ENCODE peak calls at places on chromosome 21, in six cellular contexts. One of them, this sample, is unnamed.

GRCh38 chr21:42187976-42188653 is 30.8 kb upstream of the ABCG1 start:
- DNase-seq in B cell: peak
- DNase-seq in GM12865: peak
- DNase-seq in heart left ventricle: peak
- DNase-seq in ovary: no peak
- DNase-seq in IMR-90: no peak
- DNase-seq in this sample: peak

GRCh38 chr21:42781150-42781980 is 98.0 kb downstream of the WDR4 start:
- DNase-seq in GM12865: no peak
- DNase-seq in B cell: no peak
- DNase-seq in IMR-90: no peak
- DNase-seq in ovary: peak
- DNase-seq in heart left ventricle: no peak
- DNase-seq in this sample: peak

GRCh38 chr21:34704119-34704518 is 35.3 kb downstream of the CLIC6 start:
- DNase-seq in heart left ventricle: no peak
- DNase-seq in B cell: no peak
- DNase-seq in IMR-90: peak
- DNase-seq in ovary: no peak
- DNase-seq in GM12865: no peak
- DNase-seq in this sample: no peak

GRCh38 chr21:34020005-34020847 is 53.2 kb upstream of the MRPS6 start:
- DNase-seq in GM12865: peak
- DNase-seq in ovary: no peak
- DNase-seq in IMR-90: no peak
- DNase-seq in heart left ventricle: peak
- DNase-seq in B cell: peak
- DNase-seq in this sample: no peak

GRCh38 chr21:46173573-46173972 is 10.7 kb downstream of the SPATC1L start:
- DNase-seq in B cell: no peak
- DNase-seq in heart left ventricle: no peak
- DNase-seq in GM12865: no peak
- DNase-seq in IMR-90: no peak
- DNase-seq in ovary: no peak
- DNase-seq in this sample: peak

GRCh38 chr21:39969691-39970364 is 102.6 kb downstream of the PCP4 start:
- DNase-seq in B cell: peak
- DNase-seq in heart left ventricle: no peak
- DNase-seq in GM12865: no peak
- DNase-seq in IMR-90: no peak
- DNase-seq in ovary: no peak
- DNase-seq in this sample: no peak

GRCh38 chr21:37914211-37914900 is 1.9 kb downstream of the KCNJ6 start:
- DNase-seq in ovary: no peak
- DNase-seq in B cell: no peak
- DNase-seq in GM12865: peak
- DNase-seq in heart left ventricle: no peak
- DNase-seq in IMR-90: peak
- DNase-seq in this sample: peak

GRCh38 chr21:28884481-28884880 is 108.2 kb downstream of the LTN1 start:
- DNase-seq in B cell: peak
- DNase-seq in GM12865: peak
- DNase-seq in IMR-90: peak
- DNase-seq in ovary: no peak
- DNase-seq in heart left ventricle: no peak
- DNase-seq in this sample: no peak

GRCh38 chr21:14773777-14774345 is 227.7 kb upstream of the SAMSN1 start:
- DNase-seq in ovary: no peak
- DNase-seq in IMR-90: no peak
- DNase-seq in B cell: peak
- DNase-seq in heart left ventricle: peak
- DNase-seq in GM12865: peak
- DNase-seq in this sample: peak

GRCh38 chr21:22225299-22225698 is 1227.1 kb downstream of the NCAM2 start:
- DNase-seq in B cell: no peak
- DNase-seq in IMR-90: no peak
- DNase-seq in ovary: no peak
- DNase-seq in heart left ventricle: no peak
- DNase-seq in GM12865: no peak
- DNase-seq in this sample: no peak

GRCh38 chr21:42190492-42190875 is 28.5 kb upstream of the ABCG1 start:
- DNase-seq in heart left ventricle: no peak
- DNase-seq in B cell: no peak
- DNase-seq in ovary: no peak
- DNase-seq in IMR-90: no peak
- DNase-seq in GM12865: no peak
- DNase-seq in this sample: no peak

GRCh38 chr21:29436143-29436542 is 137.4 kb downstream of the BACH1 start:
- DNase-seq in B cell: no peak
- DNase-seq in heart left ventricle: peak
- DNase-seq in GM12865: no peak
- DNase-seq in ovary: no peak
- DNase-seq in IMR-90: no peak
- DNase-seq in this sample: peak

GRCh38 chr21:29238967-29239289 is 59.8 kb upstream of the BACH1 start:
- DNase-seq in GM12865: no peak
- DNase-seq in heart left ventricle: no peak
- DNase-seq in IMR-90: peak
- DNase-seq in ovary: no peak
- DNase-seq in B cell: no peak
- DNase-seq in this sample: peak

GRCh38 chr21:34930971-34931370 is 118.1 kb downstream of the RUNX1 start:
- DNase-seq in IMR-90: peak
- DNase-seq in ovary: no peak
- DNase-seq in GM12865: no peak
- DNase-seq in B cell: no peak
- DNase-seq in heart left ventricle: no peak
- DNase-seq in this sample: no peak

GRCh38 chr21:46662765-46663500 is 27.5 kb downstream of the PRMT2 start:
- DNase-seq in ovary: no peak
- DNase-seq in heart left ventricle: no peak
- DNase-seq in IMR-90: no peak
- DNase-seq in B cell: no peak
- DNase-seq in GM12865: no peak
- DNase-seq in this sample: no peak

GRCh38 chr21:34881894-34882371 is 167.2 kb downstream of the RUNX1 start:
- DNase-seq in GM12865: no peak
- DNase-seq in IMR-90: peak
- DNase-seq in B cell: no peak
- DNase-seq in heart left ventricle: no peak
- DNase-seq in ovary: no peak
- DNase-seq in this sample: no peak

GRCh38 chr21:25984538-25984937 is 186.0 kb downstream of the APP start:
- DNase-seq in GM12865: no peak
- DNase-seq in heart left ventricle: no peak
- DNase-seq in B cell: no peak
- DNase-seq in IMR-90: no peak
- DNase-seq in ovary: no peak
- DNase-seq in this sample: no peak

GRCh38 chr21:25176637-25177412 is 430.5 kb downstream of the MRPL39 start:
- DNase-seq in B cell: peak
- DNase-seq in ovary: no peak
- DNase-seq in heart left ventricle: no peak
- DNase-seq in GM12865: peak
- DNase-seq in IMR-90: peak
- DNase-seq in this sample: no peak

GRCh38 chr21:34845521-34846213 is 176.9 kb downstream of the CLIC6 start:
- DNase-seq in ovary: no peak
- DNase-seq in heart left ventricle: no peak
- DNase-seq in B cell: peak
- DNase-seq in IMR-90: peak
- DNase-seq in GM12865: peak
- DNase-seq in this sample: no peak

GRCh38 chr21:35039595-35040291 is 9.4 kb downstream of the RUNX1 start:
- DNase-seq in B cell: no peak
- DNase-seq in IMR-90: no peak
- DNase-seq in ovary: no peak
- DNase-seq in heart left ventricle: no peak
- DNase-seq in GM12865: no peak
- DNase-seq in this sample: no peak

GRCh38 chr21:46071082-46071481 is 26.8 kb upstream of the COL6A2 start:
- DNase-seq in heart left ventricle: no peak
- DNase-seq in IMR-90: no peak
- DNase-seq in GM12865: no peak
- DNase-seq in B cell: no peak
- DNase-seq in ovary: peak
- DNase-seq in this sample: no peak

GRCh38 chr21:31874817-31875216 is 2.0 kb downstream of the HUNK start:
- DNase-seq in IMR-90: no peak
- DNase-seq in B cell: no peak
- DNase-seq in GM12865: no peak
- DNase-seq in ovary: no peak
- DNase-seq in heart left ventricle: no peak
- DNase-seq in this sample: no peak

GRCh38 chr21:31872452-31873274 is at the start of gene HUNK:
- DNase-seq in GM12865: peak
- DNase-seq in B cell: peak
- DNase-seq in ovary: peak
- DNase-seq in IMR-90: peak
- DNase-seq in heart left ventricle: no peak
- DNase-seq in this sample: peak

GRCh38 chr21:31875424-31876097 is 2.7 kb downstream of the HUNK start:
- DNase-seq in heart left ventricle: no peak
- DNase-seq in ovary: no peak
- DNase-seq in GM12865: no peak
- DNase-seq in B cell: no peak
- DNase-seq in IMR-90: peak
- DNase-seq in this sample: no peak

GRCh38 chr21:31873275-31873695 is 465 bp downstream of the HUNK start:
- DNase-seq in B cell: no peak
- DNase-seq in heart left ventricle: no peak
- DNase-seq in ovary: peak
- DNase-seq in GM12865: no peak
- DNase-seq in IMR-90: no peak
- DNase-seq in this sample: no peak

DNA sequence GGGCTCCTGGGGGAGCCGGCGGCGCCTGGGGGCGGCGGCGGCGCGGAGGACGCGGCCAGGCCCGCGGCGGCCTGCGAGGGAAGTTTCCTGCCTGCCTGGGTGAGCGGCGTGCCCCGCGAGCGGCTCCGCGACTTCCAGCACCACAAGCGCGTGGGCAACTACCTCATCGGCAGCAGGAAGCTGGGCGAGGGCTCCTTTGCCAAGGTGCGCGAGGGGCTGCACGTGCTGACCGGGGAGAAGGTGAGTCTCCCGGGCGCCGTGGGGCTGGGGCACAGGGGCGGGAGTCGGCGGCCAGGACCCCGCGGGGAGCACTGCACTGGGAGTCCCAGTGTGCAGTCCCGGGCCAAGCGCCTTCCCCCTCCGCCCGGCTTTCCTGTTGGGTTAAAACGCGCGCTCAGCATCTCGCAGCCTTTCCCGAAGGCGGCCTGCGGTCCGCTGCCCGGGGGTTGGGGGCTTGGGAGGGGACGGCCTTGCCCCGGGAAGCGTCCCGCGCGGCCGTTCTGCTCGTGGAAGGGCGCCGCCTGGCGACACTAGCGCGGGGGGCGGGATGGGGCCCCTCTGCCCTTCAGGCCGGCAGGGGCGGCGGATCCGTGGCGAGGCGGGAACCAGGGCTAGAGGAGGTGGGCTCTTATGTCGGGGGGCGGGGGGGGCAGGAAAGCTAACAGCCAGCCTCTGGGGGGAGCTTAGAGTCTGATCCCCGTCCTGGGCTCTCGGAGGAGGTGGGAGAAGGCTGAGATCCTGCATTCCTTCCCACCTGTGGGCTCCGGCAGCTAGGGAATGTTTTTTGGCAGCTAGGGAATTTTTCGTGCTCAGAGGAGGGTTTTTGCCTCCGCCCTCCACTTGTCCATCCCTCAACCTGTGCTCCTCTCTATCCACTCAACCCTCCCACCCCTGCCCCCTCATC is 1.1 kb downstream of the HUNK start:
- DNase-seq in ovary: peak
- DNase-seq in heart left ventricle: peak
- DNase-seq in IMR-90: peak
- DNase-seq in B cell: peak
- DNase-seq in GM12865: peak
- DNase-seq in this sample: peak
- TF ChIP-seq CTCF in ovary: peak
- TF ChIP-seq CTCF in heart left ventricle: peak
- TF ChIP-seq CTCF in IMR-90: peak
- TF ChIP-seq CTCF in B cell: peak
- TF ChIP-seq CTCF in GM12865: peak
- TF ChIP-seq CTCF in this sample: peak

DNA sequence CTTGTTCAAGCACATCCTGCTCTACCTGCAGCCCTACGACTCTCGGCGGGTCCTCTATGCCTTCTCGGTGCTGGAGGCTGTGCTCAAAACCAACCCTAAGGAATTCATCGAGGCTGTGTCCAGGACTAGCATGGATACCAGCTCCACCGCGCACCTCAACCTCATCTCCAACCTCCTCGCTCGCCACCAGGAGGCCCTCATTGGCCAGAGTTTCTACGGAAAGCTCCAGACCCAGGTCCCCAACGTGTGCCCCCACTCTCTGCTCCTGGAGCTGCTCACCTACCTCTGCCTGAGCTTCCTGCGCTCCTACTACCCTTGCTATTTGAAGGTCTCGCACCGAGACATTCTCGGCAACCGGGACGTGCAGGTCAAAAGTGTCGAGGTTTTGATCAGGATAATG is 74.3 kb upstream of the MORC3 start:
- DNase-seq in GM12865: no peak
- DNase-seq in B cell: no peak
- DNase-seq in IMR-90: no peak
- DNase-seq in ovary: no peak
- DNase-seq in heart left ventricle: no peak
- DNase-seq in this sample: no peak
- TF ChIP-seq CTCF in GM12865: no peak
- TF ChIP-seq CTCF in B cell: no peak
- TF ChIP-seq CTCF in IMR-90: no peak
- TF ChIP-seq CTCF in ovary: no peak
- TF ChIP-seq CTCF in heart left ventricle: no peak
- TF ChIP-seq CTCF in this sample: no peak

GRCh38 chr21:31459457-31459856 is 115.4 kb upstream of the TIAM1 start:
- DNase-seq in IMR-90: no peak
- DNase-seq in GM12865: no peak
- DNase-seq in B cell: no peak
- DNase-seq in ovary: no peak
- DNase-seq in heart left ventricle: no peak
- DNase-seq in this sample: peak
- TF ChIP-seq CTCF in IMR-90: no peak
- TF ChIP-seq CTCF in GM12865: no peak
- TF ChIP-seq CTCF in B cell: no peak
- TF ChIP-seq CTCF in ovary: no peak
- TF ChIP-seq CTCF in heart left ventricle: no peak
- TF ChIP-seq CTCF in this sample: no peak

DNA sequence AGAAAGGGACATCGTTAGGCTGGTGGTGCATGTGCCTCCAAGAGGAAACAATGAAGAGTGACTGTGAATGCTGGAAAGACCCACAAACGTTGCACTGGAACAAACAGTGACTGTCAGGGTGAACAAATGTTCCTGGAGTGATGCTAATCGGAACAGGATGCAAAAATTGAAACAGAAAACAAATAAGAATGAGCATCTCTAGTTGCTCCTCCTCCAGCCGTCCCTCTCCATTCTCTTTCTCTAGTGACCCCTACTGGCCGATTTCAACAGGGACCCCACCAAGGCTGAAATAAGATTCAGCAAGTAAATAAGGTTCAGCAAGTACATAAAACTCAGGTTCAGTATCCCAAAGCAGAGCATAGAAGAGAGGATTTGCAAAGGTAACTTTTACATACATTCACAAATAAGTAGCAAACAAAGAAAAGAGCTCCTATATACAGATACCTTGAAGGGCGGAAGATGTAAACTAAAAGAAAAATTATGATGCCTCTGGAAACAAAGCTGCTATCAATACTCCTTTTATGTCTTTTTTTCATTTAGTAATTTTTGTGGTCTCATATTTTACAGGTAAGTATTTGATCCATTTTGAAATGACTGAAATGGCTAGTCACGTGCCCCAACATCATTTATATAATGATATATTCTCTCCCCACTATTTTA is 836.1 kb upstream of the ADAMTS5 start:
- DNase-seq in ovary: no peak
- DNase-seq in IMR-90: peak
- DNase-seq in B cell: no peak
- DNase-seq in GM12865: peak
- DNase-seq in heart left ventricle: no peak
- DNase-seq in this sample: peak
- TF ChIP-seq CTCF in ovary: no peak
- TF ChIP-seq CTCF in IMR-90: peak
- TF ChIP-seq CTCF in B cell: peak
- TF ChIP-seq CTCF in GM12865: peak
- TF ChIP-seq CTCF in heart left ventricle: peak
- TF ChIP-seq CTCF in this sample: peak